ENCODE peak calls at places on chromosome 6, in seven cellular contexts. B, Q, X, F, K, L and R are unnamed samples.

GRCh38 chr6:96899019-96899418 is 1.3 kb upstream of the NDUFAF4 start:
- DNase-seq in B (no peak), Q (peak), X (no peak), F (peak), K (no peak), L (peak), R (no peak)

GRCh38 chr6:44078795-44079671 is 48.2 kb downstream of the MRPL14 start:
- DNase-seq in B (peak), Q (peak), X (no peak), F (peak), K (peak), L (peak), R (no peak)

GRCh38 chr6:81475646-81476045 is 276.8 kb downstream of the TENT5A start:
- DNase-seq in B (no peak), Q (no peak), X (no peak), F (no peak), K (no peak), L (peak), R (no peak)

GRCh38 chr6:104064876-104065275 is 794.8 kb downstream of the HACE1 start:
- DNase-seq in B (no peak), Q (no peak), X (no peak), F (no peak), K (no peak), L (no peak), R (no peak)

GRCh38 chr6:33304216-33304615 is 5.5 kb upstream of the RGL2 start:
- DNase-seq in B (no peak), Q (no peak), X (peak), F (no peak), K (no peak), L (no peak), R (no peak)

GRCh38 chr6:105994522-105995402 is 91.4 kb upstream of the PRDM1 start:
- DNase-seq in B (no peak), Q (peak), X (peak), F (peak), K (peak), L (peak), R (no peak)

GRCh38 chr6:32967151-32968091 is 973 bp upstream of the BRD2 start:
- DNase-seq in B (no peak), Q (peak), X (no peak), F (peak), K (no peak), L (peak), R (no peak)

GRCh38 chr6:154371337-154371736 is 14.7 kb upstream of the IPCEF1 start:
- DNase-seq in B (no peak), Q (no peak), X (no peak), F (no peak), K (no peak), L (no peak), R (no peak)

GRCh38 chr6:30441171-30441570 is 48.1 kb upstream of the HLA-E start:
- DNase-seq in B (no peak), Q (peak), X (no peak), F (no peak), K (no peak), L (no peak), R (no peak)

GRCh38 chr6:55898342-55898741 is 23.0 kb upstream of the BMP5 start:
- DNase-seq in B (no peak), Q (peak), X (no peak), F (no peak), K (no peak), L (peak), R (no peak)

GRCh38 chr6:20274115-20274514 is 61.8 kb upstream of the MBOAT1 start:
- DNase-seq in B (no peak), Q (no peak), X (no peak), F (no peak), K (no peak), L (no peak), R (no peak)

GRCh38 chr6:48490658-48491057 is 379.7 kb upstream of the PTCHD4 start:
- DNase-seq in B (no peak), Q (no peak), X (no peak), F (no peak), K (no peak), L (no peak), R (no peak)

GRCh38 chr6:43972915-43973304 is 154.3 kb downstream of the MRPL14 start:
- DNase-seq in B (no peak), Q (peak), X (no peak), F (peak), K (peak), L (peak), R (peak)

GRCh38 chr6:32313964-32314363 is 57.7 kb downstream of the TSBP1 start:
- DNase-seq in B (no peak), Q (no peak), X (no peak), F (no peak), K (no peak), L (no peak), R (no peak)

GRCh38 chr6:80520195-80520594 is 413.7 kb downstream of the BCKDHB start:
- DNase-seq in B (no peak), Q (no peak), X (no peak), F (no peak), K (no peak), L (peak), R (no peak)

GRCh38 chr6:154614101-154614500 is 103.6 kb upstream of the CNKSR3 start:
- DNase-seq in B (no peak), Q (no peak), X (no peak), F (no peak), K (no peak), L (no peak), R (no peak)

GRCh38 chr6:169008641-169009040 is 245.0 kb downstream of the THBS2 start:
- DNase-seq in B (no peak), Q (no peak), X (no peak), F (no peak), K (no peak), L (no peak), R (no peak)

GRCh38 chr6:81476881-81477280 is 275.6 kb downstream of the TENT5A start:
- DNase-seq in B (no peak), Q (peak), X (no peak), F (no peak), K (no peak), L (peak), R (no peak)

GRCh38 chr6:132084811-132085509 is 133.8 kb upstream of the CCN2 start:
- DNase-seq in B (no peak), Q (peak), X (no peak), F (no peak), K (no peak), L (peak), R (no peak)

GRCh38 chr6:165847407-165848098 is 184.5 kb upstream of the PDE10A start:
- DNase-seq in B (no peak), Q (no peak), X (no peak), F (no peak), K (no peak), L (peak), R (no peak)

GRCh38 chr6:79687759-79688158 is 56.6 kb downstream of the SH3BGRL2 start:
- DNase-seq in B (no peak), Q (no peak), X (no peak), F (no peak), K (no peak), L (no peak), R (no peak)

GRCh38 chr6:39561536-39562266 is 163.5 kb downstream of the KIF6 start:
- DNase-seq in B (no peak), Q (no peak), X (no peak), F (no peak), K (no peak), L (peak), R (no peak)

GRCh38 chr6:116530436-116530835 is 15.0 kb downstream of the TRAPPC3L start:
- DNase-seq in B (no peak), Q (no peak), X (no peak), F (no peak), K (no peak), L (peak), R (no peak)

GRCh38 chr6:8219352-8219943 is 117.1 kb upstream of the EEF1E1 start:
- DNase-seq in B (peak), Q (peak), X (no peak), F (peak), K (no peak), L (peak), R (no peak)

GRCh38 chr6:44221291-44221960 is 2.0 kb upstream of the SLC29A1 start:
- DNase-seq in B (no peak), Q (peak), X (peak), F (peak), K (peak), L (peak), R (peak)

GRCh38 chr6:159065091-159065490 is 20.3 kb upstream of the TAGAP start:
- DNase-seq in B (no peak), Q (no peak), X (no peak), F (no peak), K (no peak), L (no peak), R (no peak)

GRCh38 chr6:157751547-157752200 is 71.4 kb upstream of the SNX9 start:
- DNase-seq in B (no peak), Q (no peak), X (no peak), F (no peak), K (no peak), L (no peak), R (no peak)

GRCh38 chr6:143429970-143430369 is 20.5 kb downstream of the ADAT2 start:
- DNase-seq in B (no peak), Q (no peak), X (no peak), F (no peak), K (no peak), L (no peak), R (no peak)

GRCh38 chr6:71420693-71421328 is 132.2 kb downstream of the OGFRL1 start:
- DNase-seq in B (no peak), Q (peak), X (peak), F (peak), K (peak), L (peak), R (peak)

GRCh38 chr6:71334768-71335167 is 46.2 kb downstream of the OGFRL1 start:
- DNase-seq in B (no peak), Q (peak), X (no peak), F (no peak), K (no peak), L (no peak), R (no peak)

GRCh38 chr6:39043776-39044175 is 4.8 kb upstream of the GLP1R start:
- DNase-seq in B (no peak), Q (no peak), X (no peak), F (no peak), K (no peak), L (no peak), R (no peak)

GRCh38 chr6:133992992-133993682 is 40.1 kb downstream of the TBPL1 start:
- DNase-seq in B (no peak), Q (no peak), X (no peak), F (no peak), K (no peak), L (no peak), R (no peak)

GRCh38 chr6:168133186-168133585 is 54.2 kb upstream of the FRMD1 start:
- DNase-seq in B (no peak), Q (no peak), X (peak), F (peak), K (no peak), L (peak), R (no peak)

GRCh38 chr6:149834513-149835481 is 29.4 kb downstream of the LRP11 start:
- DNase-seq in B (peak), Q (peak), X (no peak), F (peak), K (peak), L (peak), R (peak)